ENCODE peak calls at places on chromosome 16, in eight cellular contexts. One of them, this sample, is unnamed.

GRCh38 chr16:85746431-85747227 is 4.3 kb downstream of the C16orf74 start:
- DNase-seq in heart right ventricle: no peak
- DNase-seq in esophagus squamous epithelium: no peak
- DNase-seq in HFFc6: peak; percentile 27
- DNase-seq in cardiac fibroblast: peak; percentile 47
- DNase-seq in Calu3: peak; percentile 75
- DNase-seq in neural crest cell: no peak
- DNase-seq in lung: no peak
- DNase-seq in this sample: no peak

GRCh38 chr16:31213877-31214704 is at the start of gene TRIM72:
- DNase-seq in cardiac fibroblast: no peak
- DNase-seq in heart right ventricle: no peak
- DNase-seq in HFFc6: no peak
- DNase-seq in lung: no peak
- DNase-seq in neural crest cell: no peak
- DNase-seq in Calu3: no peak
- DNase-seq in esophagus squamous epithelium: no peak
- DNase-seq in this sample: no peak

GRCh38 chr16:2341456-2342447 is 1.2 kb upstream of the ABCA3 start:
- DNase-seq in neural crest cell: no peak
- DNase-seq in cardiac fibroblast: no peak
- DNase-seq in Calu3: no peak
- DNase-seq in esophagus squamous epithelium: no peak
- DNase-seq in heart right ventricle: peak; percentile 32
- DNase-seq in HFFc6: no peak
- DNase-seq in lung: no peak
- DNase-seq in this sample: no peak

GRCh38 chr16:1163567-1164055 is 10.7 kb downstream of the CACNA1H start:
- DNase-seq in heart right ventricle: no peak
- DNase-seq in lung: no peak
- DNase-seq in esophagus squamous epithelium: no peak
- DNase-seq in Calu3: peak; percentile 55
- DNase-seq in HFFc6: peak; percentile 21
- DNase-seq in neural crest cell: no peak
- DNase-seq in cardiac fibroblast: no peak
- DNase-seq in this sample: no peak

GRCh38 chr16:16150117-16150877 is 73.0 kb downstream of the ABCC6 start:
- DNase-seq in neural crest cell: no peak
- DNase-seq in heart right ventricle: peak; percentile 67
- DNase-seq in Calu3: no peak
- DNase-seq in lung: no peak
- DNase-seq in HFFc6: no peak
- DNase-seq in esophagus squamous epithelium: no peak
- DNase-seq in cardiac fibroblast: peak; percentile 92
- DNase-seq in this sample: no peak

GRCh38 chr16:4624827-4625616 is 396 bp downstream of the MGRN1 start:
- DNase-seq in neural crest cell: peak; percentile 48
- DNase-seq in lung: peak; percentile 78
- DNase-seq in esophagus squamous epithelium: no peak
- DNase-seq in Calu3: peak; percentile 49
- DNase-seq in heart right ventricle: peak; percentile 67
- DNase-seq in HFFc6: peak; percentile 22
- DNase-seq in cardiac fibroblast: peak; percentile 75
- DNase-seq in this sample: no peak

GRCh38 chr16:53805747-53806146 is 101.8 kb downstream of the FTO start:
- DNase-seq in HFFc6: no peak
- DNase-seq in esophagus squamous epithelium: no peak
- DNase-seq in heart right ventricle: no peak
- DNase-seq in lung: no peak
- DNase-seq in Calu3: no peak
- DNase-seq in cardiac fibroblast: no peak
- DNase-seq in neural crest cell: no peak
- DNase-seq in this sample: no peak

GRCh38 chr16:27461483-27462171 is 59.7 kb downstream of the IL21R start:
- DNase-seq in cardiac fibroblast: peak; percentile 13
- DNase-seq in heart right ventricle: no peak
- DNase-seq in neural crest cell: no peak
- DNase-seq in HFFc6: no peak
- DNase-seq in lung: no peak
- DNase-seq in Calu3: no peak
- DNase-seq in esophagus squamous epithelium: no peak
- DNase-seq in this sample: no peak

GRCh38 chr16:77298638-77299360 is 99.6 kb downstream of the SYCE1L start:
- DNase-seq in HFFc6: peak; percentile 83
- DNase-seq in neural crest cell: no peak
- DNase-seq in esophagus squamous epithelium: no peak
- DNase-seq in lung: no peak
- DNase-seq in heart right ventricle: no peak
- DNase-seq in Calu3: peak; percentile 78
- DNase-seq in cardiac fibroblast: peak; percentile 93
- DNase-seq in this sample: no peak

GRCh38 chr16:24471616-24472015 is 67.8 kb upstream of the RBBP6 start:
- DNase-seq in esophagus squamous epithelium: no peak
- DNase-seq in HFFc6: no peak
- DNase-seq in lung: no peak
- DNase-seq in neural crest cell: no peak
- DNase-seq in cardiac fibroblast: no peak
- DNase-seq in heart right ventricle: no peak
- DNase-seq in Calu3: no peak
- DNase-seq in this sample: peak; percentile 33

GRCh38 chr16:6656760-6657159 is 675.9 kb upstream of the RBFOX1 start:
- DNase-seq in neural crest cell: no peak
- DNase-seq in esophagus squamous epithelium: no peak
- DNase-seq in cardiac fibroblast: no peak
- DNase-seq in Calu3: no peak
- DNase-seq in lung: no peak
- DNase-seq in heart right ventricle: no peak
- DNase-seq in HFFc6: no peak
- DNase-seq in this sample: no peak

GRCh38 chr16:67013823-67014640 is 14.9 kb upstream of the CBFB start:
- DNase-seq in esophagus squamous epithelium: no peak
- DNase-seq in cardiac fibroblast: peak; percentile 88
- DNase-seq in neural crest cell: peak; percentile 58
- DNase-seq in heart right ventricle: peak; percentile 90
- DNase-seq in HFFc6: peak; percentile 17
- DNase-seq in Calu3: peak; percentile 72
- DNase-seq in lung: peak; percentile 47
- DNase-seq in this sample: no peak
- TF ChIP-seq CTCF in esophagus squamous epithelium: no peak
- TF ChIP-seq CTCF in cardiac fibroblast: no peak
- TF ChIP-seq CTCF in neural crest cell: peak; percentile 48
- TF ChIP-seq CTCF in heart right ventricle: peak; percentile 56
- TF ChIP-seq CTCF in HFFc6: peak; percentile 51
- TF ChIP-seq CTCF in Calu3: peak; percentile 21
- TF ChIP-seq CTCF in lung: peak; percentile 4
- TF ChIP-seq CTCF in this sample: no peak

DNA sequence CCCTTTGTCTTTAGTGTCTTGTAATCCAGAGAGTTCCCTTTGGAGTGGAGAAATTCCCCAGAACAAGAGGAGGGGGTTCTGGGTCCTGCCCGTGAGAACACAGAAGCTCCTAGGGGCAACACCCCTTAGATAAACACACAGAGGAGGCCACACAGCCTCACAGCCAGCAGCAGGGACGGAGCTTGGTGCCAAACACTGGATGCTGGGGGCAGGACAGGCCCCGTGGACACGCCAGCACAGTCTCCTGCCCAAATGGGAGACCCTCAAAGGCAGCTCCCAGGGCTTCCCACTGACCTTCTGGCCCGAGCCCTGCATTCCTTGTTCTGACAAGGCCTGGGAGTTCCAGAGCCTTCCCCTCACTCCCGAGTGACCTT is 31.8 kb upstream of the JPH3 start:
- DNase-seq in HFFc6: no peak
- DNase-seq in Calu3: no peak
- DNase-seq in heart right ventricle: no peak
- DNase-seq in esophagus squamous epithelium: no peak
- DNase-seq in lung: no peak
- DNase-seq in neural crest cell: no peak
- DNase-seq in cardiac fibroblast: no peak
- DNase-seq in this sample: no peak
- TF ChIP-seq CTCF in HFFc6: no peak
- TF ChIP-seq CTCF in Calu3: no peak
- TF ChIP-seq CTCF in heart right ventricle: no peak
- TF ChIP-seq CTCF in esophagus squamous epithelium: no peak
- TF ChIP-seq CTCF in lung: no peak
- TF ChIP-seq CTCF in neural crest cell: no peak
- TF ChIP-seq CTCF in cardiac fibroblast: no peak
- TF ChIP-seq CTCF in this sample: no peak

GRCh38 chr16:51524555-51525373 is 373.7 kb upstream of the SALL1 start:
- DNase-seq in heart right ventricle: no peak
- DNase-seq in esophagus squamous epithelium: no peak
- DNase-seq in lung: no peak
- DNase-seq in Calu3: peak; percentile 46
- DNase-seq in HFFc6: peak; percentile 53
- DNase-seq in cardiac fibroblast: peak; percentile 44
- DNase-seq in neural crest cell: no peak
- DNase-seq in this sample: no peak
- TF ChIP-seq CTCF in heart right ventricle: no peak
- TF ChIP-seq CTCF in esophagus squamous epithelium: no peak
- TF ChIP-seq CTCF in lung: no peak
- TF ChIP-seq CTCF in Calu3: peak; percentile 30
- TF ChIP-seq CTCF in HFFc6: peak; percentile 45
- TF ChIP-seq CTCF in cardiac fibroblast: no peak
- TF ChIP-seq CTCF in neural crest cell: no peak
- TF ChIP-seq CTCF in this sample: no peak

DNA sequence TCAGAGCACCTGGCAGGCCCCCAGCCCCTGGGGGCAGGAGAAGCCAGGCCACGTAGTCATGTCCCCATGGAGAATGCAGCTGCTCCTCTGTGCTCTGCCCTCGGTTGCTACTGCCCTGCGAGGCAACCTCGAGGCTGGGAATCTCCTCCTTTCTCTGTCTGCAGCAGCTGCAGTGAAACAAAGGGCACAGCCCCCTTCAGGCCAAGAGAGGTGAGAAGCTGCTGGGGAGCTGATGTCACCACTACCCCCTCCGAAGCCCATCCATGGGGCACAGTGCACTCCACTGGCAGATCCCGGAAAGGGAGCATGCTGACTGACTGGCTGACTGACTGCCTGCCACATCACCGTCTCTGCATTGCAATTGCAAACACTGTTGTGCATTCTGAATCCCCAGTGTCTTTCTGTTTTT is 103.7 kb downstream of the GRIN2A start:
- DNase-seq in heart right ventricle: no peak
- DNase-seq in HFFc6: no peak
- DNase-seq in Calu3: peak; percentile 75
- DNase-seq in esophagus squamous epithelium: no peak
- DNase-seq in neural crest cell: peak; percentile 2
- DNase-seq in cardiac fibroblast: no peak
- DNase-seq in lung: no peak
- DNase-seq in this sample: no peak
- TF ChIP-seq CTCF in heart right ventricle: no peak
- TF ChIP-seq CTCF in HFFc6: peak; percentile 7
- TF ChIP-seq CTCF in Calu3: peak; percentile 45
- TF ChIP-seq CTCF in esophagus squamous epithelium: no peak
- TF ChIP-seq CTCF in neural crest cell: no peak
- TF ChIP-seq CTCF in cardiac fibroblast: no peak
- TF ChIP-seq CTCF in lung: no peak
- TF ChIP-seq CTCF in this sample: peak; percentile 5

DNA sequence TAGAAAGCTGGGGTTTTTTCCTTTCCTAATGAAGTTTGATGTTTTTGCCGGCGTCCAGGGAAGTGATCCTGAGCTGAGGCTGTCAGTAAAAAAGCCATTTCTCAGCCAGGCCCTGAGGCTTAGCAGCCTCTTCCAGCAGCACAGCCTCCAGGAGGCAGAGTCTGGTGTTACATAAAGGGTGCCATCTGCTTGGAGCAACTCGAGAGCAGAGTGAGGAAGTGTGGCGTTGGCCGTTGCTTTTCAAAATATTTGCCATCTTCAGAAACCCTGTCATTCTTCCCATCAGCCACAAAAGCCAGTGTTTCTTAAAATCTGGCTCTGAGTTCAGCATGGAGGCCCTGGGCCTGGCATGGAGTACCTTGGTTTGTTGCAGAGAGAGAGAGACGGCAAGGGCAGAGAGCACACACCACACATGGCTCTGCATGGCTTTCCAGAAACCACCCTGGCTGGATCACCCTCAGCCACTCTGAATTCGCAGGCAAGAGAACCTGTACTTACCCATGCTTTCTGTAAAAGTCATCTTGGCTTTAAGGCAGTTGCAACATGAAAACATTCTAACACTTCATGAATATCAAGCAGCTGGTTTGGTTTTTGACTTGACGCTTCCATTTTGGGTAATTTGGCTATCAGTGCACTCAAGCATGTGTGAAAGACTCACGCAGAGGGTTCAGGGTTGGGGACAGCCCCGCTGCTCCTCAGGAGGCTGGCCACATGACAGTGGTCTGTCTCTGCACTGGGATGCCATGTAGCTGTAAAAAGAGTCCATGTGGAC is 21.0 kb downstream of the PMM2 start:
- DNase-seq in lung: no peak
- DNase-seq in cardiac fibroblast: no peak
- DNase-seq in neural crest cell: no peak
- DNase-seq in Calu3: no peak
- DNase-seq in esophagus squamous epithelium: no peak
- DNase-seq in HFFc6: no peak
- DNase-seq in heart right ventricle: no peak
- DNase-seq in this sample: no peak
- TF ChIP-seq CTCF in lung: no peak
- TF ChIP-seq CTCF in cardiac fibroblast: no peak
- TF ChIP-seq CTCF in neural crest cell: no peak
- TF ChIP-seq CTCF in Calu3: no peak
- TF ChIP-seq CTCF in esophagus squamous epithelium: no peak
- TF ChIP-seq CTCF in HFFc6: no peak
- TF ChIP-seq CTCF in heart right ventricle: no peak
- TF ChIP-seq CTCF in this sample: no peak